ENCODE peak calls at places on chromosomes 4 and X, in nine cellular contexts. A, P, Y, S, B, X, M, E and H are unnamed samples.

GRCh38 chr4:75037253-75037652 is 104.3 kb downstream of the PARM1 start:
- DNase-seq in A (no peak), P (peak; percentile 41), Y (no peak), S (no peak), B (no peak), X (no peak), M (no peak), E (no peak), H (no peak)

GRCh38 chr4:170259631-170260153 is 169.9 kb upstream of the AADAT start:
- DNase-seq in A (no peak), P (peak; percentile 95), Y (peak; percentile 71), S (peak; percentile 63), B (peak; percentile 93), X (peak; percentile 34), M (peak; percentile 97), E (peak; percentile 88), H (peak; percentile 98)

GRCh38 chrX:153921070-153921469 is 5.0 kb downstream of the ARHGAP4 start:
- DNase-seq in A (no peak), P (no peak), Y (no peak), S (no peak), B (no peak), X (no peak), M (no peak), E (no peak), H (no peak)

GRCh38 chrX:131609480-131609879 is 65.6 kb downstream of the OR13H1 start:
- DNase-seq in A (no peak), P (no peak), Y (no peak), S (no peak), B (no peak), X (no peak), M (peak; percentile 42), E (no peak), H (no peak)

GRCh38 chr4:1200425-1201035 is 28.1 kb upstream of the SPON2 start:
- DNase-seq in A (peak; percentile 95), P (peak; percentile 65), Y (no peak), S (no peak), B (peak; percentile 94), X (peak; percentile 7), M (peak; percentile 36), E (peak; percentile 41), H (peak; percentile 91)

GRCh38 chr4:26145212-26145611 is 175.6 kb upstream of the RBPJ start:
- DNase-seq in A (no peak), P (peak; percentile 34), Y (no peak), S (no peak), B (no peak), X (no peak), M (no peak), E (no peak), H (no peak)

GRCh38 chr4:124640037-124640730 is 72.3 kb downstream of the ANKRD50 start:
- DNase-seq in A (no peak), P (no peak), Y (no peak), S (peak; percentile 66), B (peak; percentile 96), X (no peak), M (no peak), E (peak; percentile 71), H (peak; percentile 66)

GRCh38 chr4:65437102-65437501 is 233.2 kb downstream of the EPHA5 start:
- DNase-seq in A (no peak), P (no peak), Y (no peak), S (no peak), B (no peak), X (no peak), M (no peak), E (no peak), H (peak; percentile 25)

GRCh38 chrX:118730500-118731247 is 3.3 kb downstream of the IL13RA1 start:
- DNase-seq in A (no peak), P (no peak), Y (no peak), S (no peak), B (peak; percentile 93), X (no peak), M (no peak), E (peak; percentile 18), H (peak; percentile 67)

GRCh38 chr4:55358668-55359067 is 12.6 kb downstream of the SRD5A3 start:
- DNase-seq in A (no peak), P (no peak), Y (no peak), S (no peak), B (peak; percentile 94), X (no peak), M (no peak), E (peak; percentile 6), H (peak; percentile 72)

GRCh38 chr4:168162604-168163003 is 70.3 kb downstream of the ANXA10 start:
- DNase-seq in A (no peak), P (no peak), Y (no peak), S (no peak), B (peak; percentile 35), X (no peak), M (no peak), E (peak; percentile 72), H (peak; percentile 58)

GRCh38 chrX:78321809-78322208 is 5.6 kb downstream of the CYSLTR1 start:
- DNase-seq in A (no peak), P (peak; percentile 48), Y (peak; percentile 17), S (no peak), B (no peak), X (no peak), M (no peak), E (peak; percentile 48), H (no peak)

GRCh38 chrX:40637687-40638086 is 9.7 kb downstream of the CXorf38 start:
- DNase-seq in A (no peak), P (no peak), Y (no peak), S (no peak), B (no peak), X (no peak), M (no peak), E (no peak), H (no peak)

GRCh38 chrX:3697220-3697684 is 16.2 kb downstream of the PRKX start:
- DNase-seq in A (no peak), P (no peak), Y (no peak), S (peak; percentile 32), B (no peak), X (no peak), M (no peak), E (peak; percentile 27), H (no peak)

GRCh38 chrX:115940888-115941332 is 229.6 kb upstream of the AGTR2 start:
- DNase-seq in A (no peak), P (peak; percentile 84), Y (no peak), S (peak; percentile 81), B (peak; percentile 43), X (peak; percentile 86), M (peak; percentile 83), E (peak; percentile 17), H (peak; percentile 3)

GRCh38 chrX:85611926-85612325 is 232.5 kb upstream of the POF1B start:
- DNase-seq in A (no peak), P (no peak), Y (no peak), S (no peak), B (peak; percentile 33), X (no peak), M (no peak), E (no peak), H (peak; percentile 27)
- TF ChIP-seq CTCF in A (peak; percentile 6), P (no peak), Y (no peak), S (peak; percentile 54), B (peak; percentile 43), X (peak; percentile 39), M (peak; percentile 74), E (no peak), H (peak; percentile 38)

GRCh38 chr4:41095192-41095872 is 119.0 kb downstream of the APBB2 start:
- DNase-seq in A (no peak), P (no peak), Y (no peak), S (no peak), B (no peak), X (no peak), M (no peak), E (no peak), H (peak; percentile 29)
- H3K4me3 ChIP-seq in A (no peak overlapping the region), P (no peak overlapping the region), Y (no peak overlapping the region), S (no peak overlapping the region), B (no peak overlapping the region), X (no peak overlapping the region), M (no peak overlapping the region), E (no peak overlapping the region), H (no peak overlapping the region)

DNA sequence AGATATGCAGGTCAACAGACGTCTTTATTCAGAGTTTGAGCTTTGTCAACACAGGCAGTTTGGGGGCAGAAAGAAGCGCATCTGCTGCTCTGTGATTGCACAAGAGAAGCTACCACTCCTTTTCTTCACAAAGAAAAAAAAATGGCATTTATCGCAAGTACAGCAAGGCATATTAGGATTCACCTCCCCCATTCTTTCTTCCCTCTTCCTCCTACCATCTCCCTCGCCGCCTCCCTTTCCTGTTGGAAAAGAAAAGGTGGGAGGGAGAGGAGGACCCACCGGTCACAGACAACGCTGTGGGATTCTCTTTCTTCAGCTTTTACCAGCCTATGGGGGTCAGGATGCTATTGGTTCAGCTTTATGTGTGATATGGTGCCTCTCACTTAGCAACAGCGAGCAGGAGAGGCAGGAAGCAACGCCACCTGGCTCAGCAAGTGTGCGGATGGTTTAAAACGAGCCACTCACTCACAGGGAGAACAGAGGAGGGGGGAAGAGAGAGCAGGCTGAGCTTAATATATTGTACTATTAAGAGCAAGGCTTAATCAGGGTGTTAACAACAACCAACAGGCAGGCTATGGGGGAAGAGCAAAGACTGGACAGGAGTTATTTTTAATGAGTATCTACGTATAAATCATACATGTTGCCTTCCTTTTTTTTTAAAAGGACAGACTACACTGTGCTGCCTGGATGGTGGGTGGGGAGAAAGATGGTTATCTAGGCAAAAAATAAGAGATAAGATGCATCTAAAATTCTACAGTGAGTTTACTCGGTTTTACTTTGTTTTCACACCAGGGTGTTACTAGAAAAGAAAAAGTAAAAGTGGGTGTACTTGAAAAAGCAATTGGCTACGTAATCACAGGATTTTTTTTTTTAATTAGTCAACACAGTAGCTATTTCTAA is 104.7 kb downstream of the MAML3 start:
- DNase-seq in A (no peak), P (peak; percentile 67), Y (no peak), S (peak; percentile 62), B (peak; percentile 49), X (peak; percentile 79), M (peak; percentile 91), E (peak; percentile 68), H (peak; percentile 69)
- TF ChIP-seq CTCF in A (peak; percentile 11), P (no peak), Y (no peak), S (no peak), B (peak; percentile 7), X (peak; percentile 31), M (no peak), E (peak; percentile 18), H (peak; percentile 44)

GRCh38 chr4:134762053-134762452 is 560.5 kb upstream of the PABPC4L start:
- DNase-seq in A (no peak), P (no peak), Y (no peak), S (no peak), B (no peak), X (no peak), M (peak; percentile 53), E (no peak), H (no peak)

GRCh38 chr4:134753390-134753789 is 551.8 kb upstream of the PABPC4L start:
- DNase-seq in A (no peak), P (no peak), Y (no peak), S (no peak), B (no peak), X (no peak), M (no peak), E (no peak), H (no peak)

GRCh38 chr4:134756456-134756855 is 554.9 kb upstream of the PABPC4L start:
- DNase-seq in A (no peak), P (no peak), Y (no peak), S (no peak), B (no peak), X (no peak), M (no peak), E (no peak), H (no peak)
- H3K4me3 ChIP-seq in A (no peak overlapping the region), P (no peak overlapping the region), Y (no peak overlapping the region), S (no peak overlapping the region), B (no peak overlapping the region), X (no peak overlapping the region), M (no peak overlapping the region), E (no peak overlapping the region), H (no peak overlapping the region)